ENCODE peak calls at places on chromosomes 12 and 14, in seven cellular contexts. Q, X, P, D, H, Y and G are unnamed samples.

GRCh38 chr12:127539499-127539898 is 727.5 kb upstream of the TMEM132C start:
- DNase-seq in Q (no peak), X (no peak), P (no peak), D (no peak), H (no peak), Y (no peak), G (no peak)

GRCh38 chr14:68692916-68693771 is 99.7 kb downstream of the ZFP36L1 start:
- DNase-seq in Q (no peak), X (no peak), P (no peak), D (no peak), H (peak), Y (no peak), G (peak)

GRCh38 chr14:101076451-101077220 is 173.1 kb upstream of the RTL1 start:
- DNase-seq in Q (no peak), X (no peak), P (no peak), D (no peak), H (no peak), Y (no peak), G (no peak)

GRCh38 chr14:49594347-49595089 is 4.2 kb upstream of the LRR1 start:
- DNase-seq in Q (no peak), X (no peak), P (no peak), D (no peak), H (peak), Y (peak), G (peak)

GRCh38 chr14:58992935-58993334 is 195.5 kb upstream of the DAAM1 start:
- DNase-seq in Q (no peak), X (no peak), P (no peak), D (no peak), H (no peak), Y (no peak), G (no peak)

GRCh38 chr14:99189201-99189801 is 82.7 kb downstream of the BCL11B start:
- DNase-seq in Q (no peak), X (peak), P (no peak), D (peak), H (no peak), Y (no peak), G (no peak)

GRCh38 chr12:50353869-50354593 is 42.4 kb downstream of the FAM186A start:
- DNase-seq in Q (no peak), X (no peak), P (no peak), D (no peak), H (peak), Y (no peak), G (peak)

GRCh38 chr14:77000340-77001235 is 27.9 kb downstream of the IRF2BPL start:
- DNase-seq in Q (no peak), X (no peak), P (peak), D (no peak), H (peak), Y (peak), G (peak)

GRCh38 chr14:58060898-58061297 is 91.1 kb downstream of the ARMH4 start:
- DNase-seq in Q (no peak), X (no peak), P (peak), D (no peak), H (no peak), Y (no peak), G (no peak)